ENCODE peak calls at places on chromosomes 1 and 21, in ten cellular contexts. J is Jurkat, Clone E6-1; H is naive thymus-derived CD8-positive, alpha-beta T cell; A is stomach; D is lung; Y is activated T-cell treated with anti-CD3 and anti-CD28 coated beads, Interleukin-2, amount 50 U/mL, for 4 hours; Q is globus pallidus; Z is activated gamma-delta T cell treated with Interleukin-2 at 50 U/mL for 16 hours; I is A172; P is astrocyte of the spinal cord. C is an unnamed sample.

GRCh38 chr1:159092398-159092760 is 15.8 kb upstream of the AIM2 start:
- DNase-seq in J (no peak), H (no peak), A (no peak), D (no peak), Y (no peak), Q (no peak), Z (no peak), I (no peak), P (no peak), C (no peak)

GRCh38 chr1:61967750-61968149 is 225.5 kb downstream of the PATJ start:
- DNase-seq in J (no peak), H (no peak), A (no peak), D (no peak), Y (no peak), Q (no peak), Z (no peak), I (no peak), P (no peak), C (no peak)

GRCh38 chr1:230713915-230714764 is at the start of gene AGT:
- DNase-seq in J (no peak), H (no peak), A (peak; percentile 66), D (peak; percentile 47), Y (no peak), Q (peak; percentile 89), Z (no peak), I (peak; percentile 85), P (peak; percentile 82), C (no peak)

GRCh38 chr1:182507685-182508084 is 57.7 kb downstream of the RGSL1 start:
- DNase-seq in J (no peak), H (no peak), A (no peak), D (peak; percentile 49), Y (no peak), Q (no peak), Z (no peak), I (peak; percentile 8), P (no peak), C (no peak)

GRCh38 chr1:109482796-109483638 is 688 bp upstream of the ATXN7L2 start:
- DNase-seq in J (peak; percentile 51), H (peak; percentile 31), A (no peak), D (no peak), Y (no peak), Q (no peak), Z (peak; percentile 48), I (no peak), P (no peak), C (no peak)

GRCh38 chr1:12405325-12406217 is 175.7 kb downstream of the VPS13D start:
- DNase-seq in J (no peak), H (no peak), A (peak; percentile 33), D (peak; percentile 38), Y (no peak), Q (no peak), Z (no peak), I (peak; percentile 5), P (peak; percentile 30), C (no peak)

GRCh38 chr1:203367051-203367450 is 16.1 kb upstream of the FMOD start:
- DNase-seq in J (no peak), H (no peak), A (peak; percentile 77), D (no peak), Y (no peak), Q (peak; percentile 59), Z (no peak), I (no peak), P (no peak), C (no peak)

GRCh38 chr21:35940074-35940927 is 120.0 kb downstream of the SETD4 start:
- DNase-seq in J (peak; percentile 27), H (peak; percentile 9), A (peak; percentile 42), D (peak; percentile 35), Y (no peak), Q (peak; percentile 74), Z (no peak), I (peak; percentile 70), P (peak; percentile 78), C (no peak)

GRCh38 chr1:41046347-41046775 is 24.8 kb upstream of the SLFNL1 start:
- DNase-seq in J (no peak), H (no peak), A (peak; percentile 76), D (peak; percentile 54), Y (no peak), Q (no peak), Z (no peak), I (no peak), P (no peak), C (no peak)

GRCh38 chr1:32275424-32275823 is 16.5 kb upstream of the HDAC1 start:
- DNase-seq in J (no peak), H (no peak), A (peak; percentile 44), D (no peak), Y (no peak), Q (no peak), Z (no peak), I (no peak), P (no peak), C (no peak)

GRCh38 chr1:244347942-244348341 is 103.8 kb downstream of the ADSS2 start:
- DNase-seq in J (no peak), H (no peak), A (no peak), D (peak; percentile 6), Y (no peak), Q (no peak), Z (no peak), I (peak; percentile 72), P (no peak), C (no peak)

GRCh38 chr21:34875830-34876229 is 173.3 kb downstream of the RUNX1 start:
- DNase-seq in J (no peak), H (no peak), A (no peak), D (no peak), Y (no peak), Q (no peak), Z (no peak), I (no peak), P (peak; percentile 22), C (no peak)

C was measured in naive thymus-derived CD4-positive, alpha-beta T cell.